ENCODE peak calls at places on chromosomes 1 and 21, in four cellular contexts. One of them, this sample, is unnamed.

GRCh38 chr1:37486680-37487618 is 12.6 kb downstream of the ZC3H12A start:
- DNase-seq in A673: peak; percentile 76
- DNase-seq in CD8-positive, alpha-beta memory T cell: peak; percentile 73
- DNase-seq in endothelial cell: peak; percentile 88
- DNase-seq in this sample: peak; percentile 75

GRCh38 chr1:31064685-31065309 is 720 bp downstream of the PUM1 start:
- DNase-seq in A673: no peak
- DNase-seq in CD8-positive, alpha-beta memory T cell: peak; percentile 6
- DNase-seq in endothelial cell: no peak
- DNase-seq in this sample: no peak

GRCh38 chr1:184299076-184299790 is 87.6 kb upstream of the C1orf21 start:
- DNase-seq in A673: peak; percentile 70
- DNase-seq in CD8-positive, alpha-beta memory T cell: no peak
- DNase-seq in endothelial cell: no peak
- DNase-seq in this sample: no peak

GRCh38 chr1:24970926-24971530 is 41.0 kb upstream of the RUNX3 start:
- DNase-seq in A673: peak; percentile 31
- DNase-seq in CD8-positive, alpha-beta memory T cell: no peak
- DNase-seq in endothelial cell: no peak
- DNase-seq in this sample: no peak

GRCh38 chr21:20186186-20186585 is 812.0 kb upstream of the NCAM2 start:
- DNase-seq in A673: no peak
- DNase-seq in CD8-positive, alpha-beta memory T cell: no peak
- DNase-seq in endothelial cell: no peak
- DNase-seq in this sample: no peak

GRCh38 chr1:29648798-29649374 is 412.6 kb downstream of the PTPRU start:
- DNase-seq in A673: no peak
- DNase-seq in CD8-positive, alpha-beta memory T cell: no peak
- DNase-seq in endothelial cell: no peak
- DNase-seq in this sample: no peak

GRCh38 chr1:175176246-175176645 is 16.3 kb downstream of the KIAA0040 start:
- DNase-seq in A673: no peak
- DNase-seq in CD8-positive, alpha-beta memory T cell: no peak
- DNase-seq in endothelial cell: no peak
- DNase-seq in this sample: no peak

GRCh38 chr1:88998716-88999115 is 6.3 kb upstream of the KYAT3 start:
- DNase-seq in A673: peak; percentile 87
- DNase-seq in CD8-positive, alpha-beta memory T cell: no peak
- DNase-seq in endothelial cell: peak; percentile 38
- DNase-seq in this sample: peak; percentile 69

GRCh38 chr21:37294674-37295073 is 27.5 kb upstream of the VPS26C start:
- DNase-seq in A673: peak; percentile 33
- DNase-seq in CD8-positive, alpha-beta memory T cell: no peak
- DNase-seq in endothelial cell: peak; percentile 24
- DNase-seq in this sample: no peak

GRCh38 chr21:26835027-26835713 is 10.0 kb downstream of the ADAMTS1 start:
- DNase-seq in A673: no peak
- DNase-seq in CD8-positive, alpha-beta memory T cell: no peak
- DNase-seq in endothelial cell: no peak
- DNase-seq in this sample: no peak

GRCh38 chr1:94883688-94884087 is 43.2 kb downstream of the CNN3 start:
- DNase-seq in A673: no peak
- DNase-seq in CD8-positive, alpha-beta memory T cell: no peak
- DNase-seq in endothelial cell: no peak
- DNase-seq in this sample: peak; percentile 4

GRCh38 chr21:8990326-8991087 is 1530.9 kb upstream of the TPTE start:
- DNase-seq in A673: no peak
- DNase-seq in CD8-positive, alpha-beta memory T cell: no peak
- DNase-seq in endothelial cell: peak; percentile 45
- DNase-seq in this sample: no peak

GRCh38 chr1:228014235-228014930 is 7.6 kb downstream of the WNT3A start:
- DNase-seq in A673: no peak
- DNase-seq in CD8-positive, alpha-beta memory T cell: no peak
- DNase-seq in endothelial cell: no peak
- DNase-seq in this sample: no peak

GRCh38 chr1:22472596-22472995 is 20.9 kb downstream of the ZBTB40 start:
- DNase-seq in A673: no peak
- DNase-seq in CD8-positive, alpha-beta memory T cell: no peak
- DNase-seq in endothelial cell: no peak
- DNase-seq in this sample: no peak

GRCh38 chr1:152349611-152350010 is 10.2 kb downstream of the FLG2 start:
- DNase-seq in A673: no peak
- DNase-seq in CD8-positive, alpha-beta memory T cell: no peak
- DNase-seq in endothelial cell: no peak
- DNase-seq in this sample: no peak

GRCh38 chr1:247331172-247331525 is 518 bp downstream of the ZNF496 start:
- DNase-seq in A673: peak; percentile 84
- DNase-seq in CD8-positive, alpha-beta memory T cell: peak; percentile 34
- DNase-seq in endothelial cell: peak; percentile 69
- DNase-seq in this sample: peak; percentile 45

GRCh38 chr1:30638811-30639210 is 84.6 kb downstream of the MATN1 start:
- DNase-seq in A673: no peak
- DNase-seq in CD8-positive, alpha-beta memory T cell: no peak
- DNase-seq in endothelial cell: no peak
- DNase-seq in this sample: no peak